ENCODE peak calls at places on chromosomes 4 and X, in six cellular contexts. One of them, this sample, is unnamed.

GRCh38 chr4:78484574-78484973 is 67.0 kb upstream of the ANXA3 start:
- DNase-seq in neural crest cell: no peak
- DNase-seq in left cardiac atrium: no peak
- DNase-seq in PC-3: no peak
- DNase-seq in bronchial epithelial cell: no peak
- DNase-seq in fibroblast of lung: no peak
- DNase-seq in this sample: no peak

GRCh38 chr4:142534994-142535393 is 311.1 kb downstream of the INPP4B start:
- DNase-seq in PC-3: peak; percentile 91
- DNase-seq in bronchial epithelial cell: peak; percentile 85
- DNase-seq in fibroblast of lung: no peak
- DNase-seq in neural crest cell: no peak
- DNase-seq in left cardiac atrium: no peak
- DNase-seq in this sample: peak; percentile 46

GRCh38 chr4:65798498-65799127 is 128.3 kb upstream of the EPHA5 start:
- DNase-seq in bronchial epithelial cell: peak; percentile 85
- DNase-seq in fibroblast of lung: no peak
- DNase-seq in left cardiac atrium: no peak
- DNase-seq in neural crest cell: no peak
- DNase-seq in PC-3: no peak
- DNase-seq in this sample: peak; percentile 85

GRCh38 chr4:149555146-149555545 is 260.5 kb downstream of the IQCM start:
- DNase-seq in left cardiac atrium: no peak
- DNase-seq in bronchial epithelial cell: peak; percentile 60
- DNase-seq in fibroblast of lung: no peak
- DNase-seq in neural crest cell: no peak
- DNase-seq in PC-3: no peak
- DNase-seq in this sample: peak; percentile 22

GRCh38 chrX:71099736-71100135 is 4.1 kb downstream of the FOXO4 start:
- DNase-seq in PC-3: no peak
- DNase-seq in fibroblast of lung: no peak
- DNase-seq in neural crest cell: no peak
- DNase-seq in left cardiac atrium: no peak
- DNase-seq in bronchial epithelial cell: no peak
- DNase-seq in this sample: no peak

GRCh38 chr4:797066-797465 is 28.9 kb downstream of the CPLX1 start:
- DNase-seq in PC-3: no peak
- DNase-seq in fibroblast of lung: no peak
- DNase-seq in neural crest cell: no peak
- DNase-seq in bronchial epithelial cell: no peak
- DNase-seq in left cardiac atrium: no peak
- DNase-seq in this sample: no peak

GRCh38 chrX:42946544-42947223 is 168.7 kb upstream of the PPP1R2C start:
- DNase-seq in neural crest cell: no peak
- DNase-seq in fibroblast of lung: no peak
- DNase-seq in left cardiac atrium: no peak
- DNase-seq in bronchial epithelial cell: no peak
- DNase-seq in PC-3: no peak
- DNase-seq in this sample: no peak

GRCh38 chrX:19893722-19894121 is 6.3 kb upstream of the SH3KBP1 start:
- DNase-seq in bronchial epithelial cell: peak; percentile 69
- DNase-seq in PC-3: peak; percentile 82
- DNase-seq in fibroblast of lung: no peak
- DNase-seq in left cardiac atrium: no peak
- DNase-seq in neural crest cell: no peak
- DNase-seq in this sample: no peak

GRCh38 chr4:10102193-10102980 is 14.2 kb downstream of the WDR1 start:
- DNase-seq in left cardiac atrium: no peak
- DNase-seq in fibroblast of lung: no peak
- DNase-seq in bronchial epithelial cell: no peak
- DNase-seq in PC-3: no peak
- DNase-seq in neural crest cell: no peak
- DNase-seq in this sample: no peak

GRCh38 chr4:123198706-123199105 is 197.9 kb upstream of the SPRY1 start:
- DNase-seq in fibroblast of lung: no peak
- DNase-seq in left cardiac atrium: no peak
- DNase-seq in PC-3: no peak
- DNase-seq in neural crest cell: no peak
- DNase-seq in bronchial epithelial cell: no peak
- DNase-seq in this sample: no peak

GRCh38 chr4:44662623-44663006 is 11.2 kb upstream of the YIPF7 start:
- DNase-seq in fibroblast of lung: no peak
- DNase-seq in neural crest cell: no peak
- DNase-seq in bronchial epithelial cell: peak; percentile 6
- DNase-seq in PC-3: no peak
- DNase-seq in left cardiac atrium: no peak
- DNase-seq in this sample: no peak

GRCh38 chr4:4778491-4779003 is 80.9 kb upstream of the MSX1 start:
- DNase-seq in left cardiac atrium: no peak
- DNase-seq in bronchial epithelial cell: no peak
- DNase-seq in PC-3: no peak
- DNase-seq in neural crest cell: no peak
- DNase-seq in fibroblast of lung: no peak
- DNase-seq in this sample: no peak

GRCh38 chrX:57453901-57454300 is 137.9 kb upstream of the ZXDB start:
- DNase-seq in fibroblast of lung: no peak
- DNase-seq in neural crest cell: no peak
- DNase-seq in left cardiac atrium: no peak
- DNase-seq in PC-3: peak; percentile 49
- DNase-seq in bronchial epithelial cell: peak; percentile 30
- DNase-seq in this sample: peak; percentile 2

This sample was measured in foreskin keratinocyte.